ENCODE peak calls at places on chromosomes 6 and 20, in nine cellular contexts. V is effector memory CD8-positive, alpha-beta T cell; U is naive B cell; J is activated T-cell treated with anti-CD3 and anti-CD28 coated beads, Interleukin-2, amount 50 U/mL, for 4 hours; P is activated naive CD8-positive, alpha-beta T cell treated with anti-CD3 and anti-CD28 coated beads, Interleukin-2, amount 50 U/mL, for 24 hours; T is naive thymus-derived CD8-positive, alpha-beta T cell; B is CD8-positive, alpha-beta T cell; Y is body of pancreas; W is gastroesophageal sphincter. C is an unnamed sample.

GRCh38 chr6:166417285-166417691 is 34.5 kb upstream of the MPC1 start:
- ATAC-seq in Y (no peak), W (no peak), J (peak; percentile 84), B (peak; percentile 75), U (no peak), V (peak; percentile 76), T (peak; percentile 82), P (peak; percentile 86), C (no peak)

GRCh38 chr6:54860132-54860531 is 13.6 kb downstream of the FAM83B start:
- ATAC-seq in V (no peak), T (no peak), J (no peak), W (no peak), Y (no peak), U (no peak), P (no peak), B (no peak), C (no peak)

GRCh38 chr20:32556312-32557184 is 28.6 kb downstream of the NOL4L start:
- ATAC-seq in U (no peak), Y (no peak), V (no peak), W (no peak), T (no peak), B (no peak), P (no peak), J (no peak), C (no peak)

GRCh38 chr20:22586645-22587310 is 2.4 kb upstream of the FOXA2 start:
- ATAC-seq in P (no peak), V (no peak), J (no peak), U (no peak), W (no peak), B (no peak), Y (no peak), T (no peak), C (peak; percentile 15)

GRCh38 chr20:48702388-48703041 is 125.3 kb downstream of the PREX1 start:
- ATAC-seq in Y (no peak), J (no peak), P (no peak), T (no peak), U (no peak), B (no peak), V (no peak), W (no peak), C (no peak)

GRCh38 chr20:59561614-59562277 is 42.6 kb upstream of the PHACTR3 start:
- ATAC-seq in Y (no peak), P (no peak), B (no peak), W (no peak), V (no peak), J (no peak), U (no peak), T (no peak), C (no peak)

GRCh38 chr6:168555618-168556273 is 114.8 kb downstream of the SMOC2 start:
- ATAC-seq in P (no peak), W (no peak), T (no peak), J (no peak), U (no peak), Y (no peak), V (no peak), B (no peak), C (peak; percentile 10)

GRCh38 chr20:23783447-23783846 is 32.7 kb upstream of the CST1 start:
- ATAC-seq in J (no peak), T (no peak), P (no peak), B (no peak), U (no peak), V (no peak), Y (no peak), W (no peak), C (no peak)

GRCh38 chr6:145829102-145829501 is 14.5 kb upstream of the FBXO30 start:
- ATAC-seq in T (no peak), W (no peak), Y (no peak), B (no peak), V (no peak), J (no peak), P (no peak), U (no peak), C (no peak)

GRCh38 chr20:41072099-41072798 is 43.6 kb downstream of the TOP1 start:
- ATAC-seq in J (no peak), T (no peak), Y (no peak), P (peak; percentile 41), W (peak; percentile 65), U (no peak), B (no peak), V (no peak), C (peak; percentile 88)

GRCh38 chr20:23680151-23680550 is 8.7 kb downstream of the CST4 start:
- ATAC-seq in J (no peak), B (no peak), P (no peak), T (no peak), U (no peak), W (no peak), V (no peak), Y (no peak), C (no peak)

GRCh38 chr6:105883966-105884365 is 202.2 kb upstream of the PRDM1 start:
- ATAC-seq in B (no peak), U (no peak), Y (no peak), T (no peak), W (no peak), J (no peak), V (no peak), P (no peak), C (no peak)

GRCh38 chr20:37907677-37908397 is 4.9 kb downstream of the VSTM2L start:
- ATAC-seq in J (no peak), Y (no peak), B (no peak), P (no peak), V (no peak), U (no peak), W (no peak), T (no peak), C (no peak)

GRCh38 chr6:14881399-14881798 is 364.5 kb upstream of the JARID2 start:
- ATAC-seq in U (no peak), Y (no peak), T (no peak), P (no peak), B (no peak), W (no peak), V (no peak), J (no peak), C (peak; percentile 50)